ENCODE peak calls at places on chromosomes 11 and 22, in eight cellular contexts. One of them, this sample, is unnamed.

GRCh38 chr11:62307950-62308349 is 9.1 kb upstream of the SCGB1D4 start:
- DNase-seq in astrocyte of the spinal cord: no peak
- DNase-seq in cardiac muscle cell: no peak
- DNase-seq in K562: no peak
- DNase-seq in left ventricle myocardium inferior: no peak
- DNase-seq in transverse colon: no peak
- DNase-seq in heart right ventricle: no peak
- DNase-seq in cardiac fibroblast: no peak
- DNase-seq in this sample: no peak

GRCh38 chr11:57276857-57277505 is 39.9 kb upstream of the APLNR start:
- DNase-seq in left ventricle myocardium inferior: no peak
- DNase-seq in K562: no peak
- DNase-seq in astrocyte of the spinal cord: no peak
- DNase-seq in heart right ventricle: no peak
- DNase-seq in cardiac fibroblast: peak; percentile 73
- DNase-seq in transverse colon: no peak
- DNase-seq in cardiac muscle cell: no peak
- DNase-seq in this sample: no peak

GRCh38 chr11:69326622-69327219 is 32.8 kb downstream of the MYEOV start:
- DNase-seq in K562: no peak
- DNase-seq in cardiac muscle cell: no peak
- DNase-seq in cardiac fibroblast: no peak
- DNase-seq in transverse colon: no peak
- DNase-seq in astrocyte of the spinal cord: no peak
- DNase-seq in left ventricle myocardium inferior: no peak
- DNase-seq in heart right ventricle: no peak
- DNase-seq in this sample: no peak

GRCh38 chr22:19896665-19897355 is 42.1 kb upstream of the GNB1L start:
- DNase-seq in cardiac fibroblast: no peak
- DNase-seq in heart right ventricle: no peak
- DNase-seq in left ventricle myocardium inferior: no peak
- DNase-seq in K562: no peak
- DNase-seq in transverse colon: no peak
- DNase-seq in astrocyte of the spinal cord: no peak
- DNase-seq in cardiac muscle cell: no peak
- DNase-seq in this sample: no peak

GRCh38 chr11:115769891-115770290 is 265.7 kb upstream of the CADM1 start:
- DNase-seq in cardiac fibroblast: no peak
- DNase-seq in K562: no peak
- DNase-seq in transverse colon: no peak
- DNase-seq in heart right ventricle: no peak
- DNase-seq in cardiac muscle cell: no peak
- DNase-seq in astrocyte of the spinal cord: no peak
- DNase-seq in left ventricle myocardium inferior: no peak
- DNase-seq in this sample: no peak

GRCh38 chr11:69595805-69596665 is 44.9 kb upstream of the CCND1 start:
- DNase-seq in left ventricle myocardium inferior: no peak
- DNase-seq in astrocyte of the spinal cord: no peak
- DNase-seq in cardiac muscle cell: no peak
- DNase-seq in cardiac fibroblast: no peak
- DNase-seq in K562: no peak
- DNase-seq in transverse colon: no peak
- DNase-seq in heart right ventricle: no peak
- DNase-seq in this sample: no peak

GRCh38 chr11:20156876-20157613 is 3.2 kb downstream of the DBX1 start:
- DNase-seq in astrocyte of the spinal cord: no peak
- DNase-seq in K562: no peak
- DNase-seq in left ventricle myocardium inferior: no peak
- DNase-seq in cardiac muscle cell: no peak
- DNase-seq in cardiac fibroblast: no peak
- DNase-seq in transverse colon: peak; percentile 20
- DNase-seq in heart right ventricle: no peak
- DNase-seq in this sample: peak; percentile 39

GRCh38 chr11:102421262-102421661 is 31.3 kb downstream of the TMEM123 start:
- DNase-seq in K562: no peak
- DNase-seq in transverse colon: no peak
- DNase-seq in left ventricle myocardium inferior: no peak
- DNase-seq in heart right ventricle: no peak
- DNase-seq in cardiac fibroblast: no peak
- DNase-seq in cardiac muscle cell: no peak
- DNase-seq in astrocyte of the spinal cord: no peak
- DNase-seq in this sample: no peak

GRCh38 chr11:128299132-128299726 is 288.1 kb downstream of the ETS1 start:
- DNase-seq in transverse colon: no peak
- DNase-seq in heart right ventricle: no peak
- DNase-seq in K562: no peak
- DNase-seq in cardiac fibroblast: no peak
- DNase-seq in astrocyte of the spinal cord: peak; percentile 58
- DNase-seq in left ventricle myocardium inferior: no peak
- DNase-seq in cardiac muscle cell: no peak
- DNase-seq in this sample: peak; percentile 74

GRCh38 chr22:36554101-36554500 is 25.1 kb upstream of the EIF3D start:
- DNase-seq in heart right ventricle: no peak
- DNase-seq in K562: no peak
- DNase-seq in astrocyte of the spinal cord: no peak
- DNase-seq in transverse colon: no peak
- DNase-seq in cardiac muscle cell: no peak
- DNase-seq in left ventricle myocardium inferior: no peak
- DNase-seq in cardiac fibroblast: no peak
- DNase-seq in this sample: no peak

DNA sequence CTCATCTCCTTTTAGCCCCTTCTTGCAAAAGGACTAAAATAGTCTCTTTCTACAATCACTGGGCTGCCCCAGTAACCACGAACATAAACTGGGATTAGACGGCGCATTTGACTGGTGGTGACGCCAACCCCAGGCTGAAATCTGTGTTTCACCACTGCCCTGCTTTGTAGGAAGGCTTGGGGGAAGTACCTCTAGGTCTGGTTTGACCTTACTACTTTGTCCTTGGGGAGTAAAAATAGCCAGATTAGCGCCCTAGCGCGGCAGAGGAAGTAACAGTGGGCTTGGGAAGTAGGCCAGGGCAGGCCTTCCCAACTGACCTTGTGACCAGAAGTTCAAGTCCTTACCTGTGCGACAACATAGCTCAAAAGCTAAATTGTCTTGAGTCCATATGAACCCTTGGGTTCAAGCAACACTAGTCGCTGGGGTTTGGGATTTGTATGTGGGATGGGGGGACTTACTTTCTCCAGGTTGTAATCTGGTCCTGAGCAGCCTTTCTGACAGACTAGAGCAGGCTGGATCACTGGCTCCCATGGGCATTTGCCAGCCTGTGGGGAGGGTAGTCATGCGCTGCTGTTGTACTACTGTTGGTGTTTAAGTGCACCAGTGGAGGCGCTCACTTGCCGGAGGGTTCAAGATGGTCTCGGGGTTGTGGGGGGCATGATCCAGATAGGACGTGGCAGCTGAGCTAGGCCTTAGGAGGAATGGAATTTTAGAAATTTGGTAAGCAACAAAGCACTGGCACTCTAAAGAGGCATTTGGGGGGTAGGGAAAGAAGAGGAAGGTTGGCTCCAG is 953 bp upstream of the PACS1 start:
- DNase-seq in K562: no peak
- DNase-seq in heart right ventricle: no peak
- DNase-seq in left ventricle myocardium inferior: peak; percentile 40
- DNase-seq in cardiac fibroblast: peak; percentile 76
- DNase-seq in cardiac muscle cell: peak; percentile 57
- DNase-seq in astrocyte of the spinal cord: peak; percentile 44
- DNase-seq in transverse colon: peak; percentile 42
- DNase-seq in this sample: peak; percentile 86
- H3K4me3 ChIP-seq in K562: peak overlapping the region; percentile 72
- H3K4me3 ChIP-seq in heart right ventricle: peak overlapping the region; percentile 49
- H3K4me3 ChIP-seq in left ventricle myocardium inferior: peak overlapping the region; percentile 92
- H3K4me3 ChIP-seq in cardiac fibroblast: peak overlapping the region; percentile 72
- H3K4me3 ChIP-seq in cardiac muscle cell: peak overlapping the region; percentile 87
- H3K4me3 ChIP-seq in astrocyte of the spinal cord: peak overlapping the region; percentile 31
- H3K4me3 ChIP-seq in transverse colon: peak overlapping the region; percentile 60
- H3K4me3 ChIP-seq in this sample: peak overlapping the region; percentile 65

GRCh38 chr11:66491315-66491935 is 11.2 kb downstream of the DPP3 start:
- DNase-seq in cardiac muscle cell: peak; percentile 34
- DNase-seq in transverse colon: no peak
- DNase-seq in astrocyte of the spinal cord: no peak
- DNase-seq in K562: no peak
- DNase-seq in left ventricle myocardium inferior: no peak
- DNase-seq in cardiac fibroblast: no peak
- DNase-seq in heart right ventricle: no peak
- DNase-seq in this sample: no peak
- TF ChIP-seq CTCF in cardiac muscle cell: peak; percentile 39
- TF ChIP-seq CTCF in transverse colon: no peak
- TF ChIP-seq CTCF in astrocyte of the spinal cord: peak; percentile 65
- TF ChIP-seq CTCF in K562: peak; percentile 34
- TF ChIP-seq CTCF in left ventricle myocardium inferior: peak; percentile 36
- TF ChIP-seq CTCF in cardiac fibroblast: peak; percentile 56
- TF ChIP-seq CTCF in heart right ventricle: peak; percentile 22
- TF ChIP-seq CTCF in this sample: no peak

GRCh38 chr11:67029146-67029545 is 6.2 kb downstream of the SYT12 start:
- DNase-seq in transverse colon: no peak
- DNase-seq in left ventricle myocardium inferior: no peak
- DNase-seq in K562: no peak
- DNase-seq in cardiac muscle cell: no peak
- DNase-seq in astrocyte of the spinal cord: peak; percentile 22
- DNase-seq in cardiac fibroblast: peak; percentile 53
- DNase-seq in heart right ventricle: no peak
- DNase-seq in this sample: no peak

GRCh38 chr11:67027483-67027930 is 4.6 kb downstream of the SYT12 start:
- DNase-seq in transverse colon: no peak
- DNase-seq in cardiac muscle cell: no peak
- DNase-seq in K562: no peak
- DNase-seq in left ventricle myocardium inferior: no peak
- DNase-seq in astrocyte of the spinal cord: no peak
- DNase-seq in cardiac fibroblast: no peak
- DNase-seq in heart right ventricle: no peak
- DNase-seq in this sample: peak; percentile 33

GRCh38 chr11:67026941-67027340 is 4.0 kb downstream of the SYT12 start:
- DNase-seq in transverse colon: no peak
- DNase-seq in left ventricle myocardium inferior: no peak
- DNase-seq in astrocyte of the spinal cord: no peak
- DNase-seq in K562: no peak
- DNase-seq in cardiac muscle cell: no peak
- DNase-seq in cardiac fibroblast: no peak
- DNase-seq in heart right ventricle: no peak
- DNase-seq in this sample: no peak

GRCh38 chr11:67025750-67026149 is 2.8 kb downstream of the SYT12 start:
- DNase-seq in cardiac fibroblast: no peak
- DNase-seq in astrocyte of the spinal cord: no peak
- DNase-seq in cardiac muscle cell: no peak
- DNase-seq in heart right ventricle: no peak
- DNase-seq in transverse colon: no peak
- DNase-seq in K562: no peak
- DNase-seq in left ventricle myocardium inferior: no peak
- DNase-seq in this sample: no peak

DNA sequence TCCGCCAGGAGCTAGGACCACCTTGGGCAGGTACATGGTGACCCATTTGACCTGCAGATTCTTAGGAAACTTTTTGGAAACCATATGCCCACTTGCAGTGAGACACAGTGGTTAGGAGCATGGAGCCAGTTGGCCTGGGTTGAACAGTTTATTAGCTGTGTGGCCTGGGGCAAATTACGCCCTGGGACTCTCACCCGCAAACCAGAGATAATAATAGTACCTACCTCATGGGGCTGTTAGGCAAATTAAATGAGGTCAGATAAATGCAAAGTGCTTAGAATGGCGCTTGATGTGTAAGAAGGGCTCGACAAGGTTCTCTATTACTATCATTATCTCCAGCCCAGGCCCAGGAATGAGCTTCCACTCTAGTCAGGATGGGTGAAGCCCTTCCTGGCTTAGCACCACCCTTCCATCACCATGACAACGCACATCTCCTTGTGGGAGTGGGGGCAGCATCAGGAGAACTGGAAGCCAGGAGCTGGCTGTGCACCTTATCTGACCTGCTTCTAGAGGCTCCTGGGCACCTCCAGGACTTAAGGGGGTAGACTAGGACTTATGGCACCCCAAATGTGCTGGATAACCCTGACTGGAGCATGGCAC is 5.1 kb downstream of the SYT12 start:
- DNase-seq in heart right ventricle: no peak
- DNase-seq in left ventricle myocardium inferior: no peak
- DNase-seq in astrocyte of the spinal cord: no peak
- DNase-seq in transverse colon: no peak
- DNase-seq in K562: no peak
- DNase-seq in cardiac fibroblast: no peak
- DNase-seq in cardiac muscle cell: no peak
- DNase-seq in this sample: peak; percentile 76
- H3K4me3 ChIP-seq in heart right ventricle: no peak overlapping the region
- H3K4me3 ChIP-seq in left ventricle myocardium inferior: no peak overlapping the region
- H3K4me3 ChIP-seq in astrocyte of the spinal cord: no peak overlapping the region
- H3K4me3 ChIP-seq in transverse colon: no peak overlapping the region
- H3K4me3 ChIP-seq in K562: no peak overlapping the region
- H3K4me3 ChIP-seq in cardiac fibroblast: no peak overlapping the region
- H3K4me3 ChIP-seq in cardiac muscle cell: no peak overlapping the region
- H3K4me3 ChIP-seq in this sample: no peak overlapping the region

GRCh38 chr11:18204771-18205170 is 31.8 kb downstream of the SAA4 start:
- DNase-seq in left ventricle myocardium inferior: no peak
- DNase-seq in cardiac fibroblast: no peak
- DNase-seq in astrocyte of the spinal cord: no peak
- DNase-seq in K562: no peak
- DNase-seq in transverse colon: no peak
- DNase-seq in heart right ventricle: no peak
- DNase-seq in cardiac muscle cell: no peak
- DNase-seq in this sample: no peak

GRCh38 chr11:18204220-18204619 is 31.6 kb downstream of the MRGPRX4 start:
- DNase-seq in heart right ventricle: no peak
- DNase-seq in cardiac fibroblast: no peak
- DNase-seq in K562: no peak
- DNase-seq in transverse colon: no peak
- DNase-seq in cardiac muscle cell: no peak
- DNase-seq in astrocyte of the spinal cord: no peak
- DNase-seq in left ventricle myocardium inferior: no peak
- DNase-seq in this sample: no peak

GRCh38 chr11:18209058-18209457 is 27.5 kb downstream of the SAA4 start:
- DNase-seq in K562: no peak
- DNase-seq in heart right ventricle: no peak
- DNase-seq in astrocyte of the spinal cord: no peak
- DNase-seq in cardiac fibroblast: no peak
- DNase-seq in transverse colon: no peak
- DNase-seq in left ventricle myocardium inferior: no peak
- DNase-seq in cardiac muscle cell: no peak
- DNase-seq in this sample: no peak

DNA sequence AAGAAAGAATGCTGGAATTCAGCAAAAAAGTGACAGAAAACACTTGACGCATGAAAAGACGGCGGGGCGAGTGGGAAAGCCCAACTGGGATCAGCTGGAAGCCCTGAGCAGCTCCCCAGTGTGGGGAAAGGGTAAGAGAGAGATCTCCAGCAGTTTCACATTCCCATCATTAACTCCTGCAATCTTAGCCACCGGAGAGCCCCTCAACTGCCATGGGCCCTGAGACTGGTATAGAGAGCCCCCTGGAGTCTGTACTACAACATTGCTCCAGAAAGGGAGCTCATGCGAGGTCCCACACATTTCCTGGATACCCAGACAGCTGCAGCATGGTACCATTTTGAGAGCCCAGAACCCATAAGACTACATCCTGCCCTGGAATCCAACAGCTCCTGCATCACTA is 31.1 kb downstream of the MRGPRX4 start:
- DNase-seq in astrocyte of the spinal cord: peak; percentile 1
- DNase-seq in K562: peak; percentile 59
- DNase-seq in left ventricle myocardium inferior: no peak
- DNase-seq in transverse colon: no peak
- DNase-seq in cardiac muscle cell: peak; percentile 46
- DNase-seq in heart right ventricle: no peak
- DNase-seq in cardiac fibroblast: peak; percentile 26
- DNase-seq in this sample: peak; percentile 32
- TF ChIP-seq CTCF in astrocyte of the spinal cord: peak; percentile 48
- TF ChIP-seq CTCF in K562: peak; percentile 73
- TF ChIP-seq CTCF in left ventricle myocardium inferior: peak; percentile 19
- TF ChIP-seq CTCF in transverse colon: no peak
- TF ChIP-seq CTCF in cardiac muscle cell: peak; percentile 59
- TF ChIP-seq CTCF in heart right ventricle: no peak
- TF ChIP-seq CTCF in cardiac fibroblast: peak; percentile 64
- TF ChIP-seq CTCF in this sample: peak; percentile 59

This sample was measured in GM12865.